ENCODE peak calls at places on chromosomes 12 and 14, in eight cellular contexts. M is Karpas-422; G is CD4-positive, alpha-beta memory T cell; Q is stomach; Y is ovary; A is naive thymus-derived CD4-positive, alpha-beta T cell; I is A549; H is neuronal stem cell. S is an unnamed sample.
A peak's percentile ranks its signal among the peaks of the same experiment; 100 is the strongest.

GRCh38 chr12:130179621-130180020 is 17.4 kb downstream of the FZD10 start:
- DNase-seq in M (no peak), H (no peak), Y (no peak), G (no peak), Q (no peak), I (no peak), A (no peak), S (no peak)

GRCh38 chr12:15982471-15982870 is 71.3 kb downstream of the DERA start:
- DNase-seq in Q (no peak), Y (no peak), M (no peak), H (no peak), A (no peak), I (peak; percentile 18), G (no peak), S (no peak)

GRCh38 chr12:63276537-63277365 is 125.8 kb upstream of the AVPR1A start:
- DNase-seq in M (peak; percentile 83), I (peak; percentile 58), G (no peak), A (no peak), H (peak; percentile 40), Q (peak; percentile 61), Y (no peak), S (no peak)

GRCh38 chr12:188910-189621 is 24.9 kb downstream of the SLC6A12 start:
- DNase-seq in Y (peak; percentile 75), Q (peak; percentile 57), H (peak; percentile 54), G (peak; percentile 12), M (no peak), A (peak; percentile 20), I (peak; percentile 58), S (peak; percentile 84)

GRCh38 chr12:106907846-106908245 is 47.9 kb upstream of the TMEM263 start:
- DNase-seq in A (no peak), M (no peak), G (no peak), I (no peak), Y (no peak), H (no peak), Q (no peak), S (no peak)

GRCh38 chr14:92470215-92470614 is 43.4 kb upstream of the RIN3 start:
- DNase-seq in I (peak; percentile 50), G (no peak), Y (no peak), M (no peak), A (no peak), Q (no peak), H (no peak), S (no peak)

GRCh38 chr12:108629824-108630476 is 3.7 kb downstream of the SELPLG start:
- DNase-seq in H (no peak), A (peak; percentile 51), I (peak; percentile 58), Q (no peak), G (peak; percentile 72), Y (no peak), M (no peak), S (peak; percentile 73)

GRCh38 chr12:27083861-27084271 is 1.5 kb upstream of the C12orf71 start:
- DNase-seq in Q (no peak), G (no peak), I (no peak), A (no peak), Y (peak; percentile 14), H (peak; percentile 48), M (no peak), S (no peak)

GRCh38 chr12:19764408-19764807 is 325.1 kb downstream of the AEBP2 start:
- DNase-seq in H (no peak), Q (no peak), M (no peak), I (no peak), A (no peak), Y (no peak), G (no peak), S (no peak)

GRCh38 chr12:122858171-122858570 is 22.9 kb downstream of the HIP1R start:
- DNase-seq in Q (no peak), I (no peak), M (no peak), A (no peak), G (no peak), H (no peak), Y (no peak), S (peak; percentile 55)

GRCh38 chr12:122958198-122958888 is 7.9 kb downstream of the ABCB9 start:
- DNase-seq in H (no peak), Q (no peak), I (no peak), G (no peak), A (no peak), M (no peak), Y (no peak), S (peak; percentile 26)

GRCh38 chr12:86006727-86007126 is 132.6 kb downstream of the NTS start:
- DNase-seq in I (no peak), G (no peak), Q (no peak), H (no peak), A (no peak), M (no peak), Y (no peak), S (no peak)

GRCh38 chr12:89351489-89352241 is 636 bp downstream of the DUSP6 start:
- DNase-seq in Q (peak; percentile 47), A (peak; percentile 42), G (peak; percentile 39), H (no peak), Y (peak; percentile 48), M (peak; percentile 77), I (peak; percentile 54), S (peak; percentile 81)

GRCh38 chr14:89365071-89365801 is 51.8 kb downstream of the FOXN3 start:
- DNase-seq in Q (peak; percentile 31), M (peak; percentile 56), H (no peak), A (peak; percentile 68), G (peak; percentile 65), I (no peak), Y (no peak), S (no peak)

GRCh38 chr12:6841139-6841515 is 402 bp downstream of the GNB3 start:
- DNase-seq in G (no peak), M (peak; percentile 56), Q (no peak), I (no peak), H (no peak), Y (no peak), A (no peak), S (peak; percentile 40)

GRCh38 chr12:65731771-65732170 is 92.5 kb upstream of the HMGA2 start:
- DNase-seq in Y (no peak), G (no peak), Q (no peak), A (no peak), H (no peak), I (no peak), M (no peak), S (no peak)

GRCh38 chr12:34400986-34401658 is 378.8 kb downstream of the ALG10 start:
- DNase-seq in Q (peak; percentile 9), G (no peak), Y (peak; percentile 2), A (no peak), M (no peak), H (no peak), I (no peak), S (peak; percentile 18)
- H3K9me3 ChIP-seq in Q (peaks cover 100% of the 10 kb centered on the region), G (no peaks in the 10 kb centered on the region), Y (no peaks in the 10 kb centered on the region), A (no peaks in the 10 kb centered on the region), M (peaks cover 18% of the 10 kb centered on the region), H (no peaks in the 10 kb centered on the region), I (no peaks in the 10 kb centered on the region), S (no peaks in the 10 kb centered on the region)

GRCh38 chr12:12353276-12353675 is 3.2 kb upstream of the MANSC1 start:
- DNase-seq in G (no peak), Y (no peak), I (no peak), H (no peak), Q (no peak), A (no peak), M (no peak), S (no peak)

GRCh38 chr12:12350868-12351463 is 924 bp upstream of the MANSC1 start:
- DNase-seq in Q (no peak), I (peak; percentile 66), Y (no peak), G (no peak), H (no peak), A (no peak), M (no peak), S (no peak)

GRCh38 chr12:12353807-12354206 is 3.1 kb upstream of the BORCS5 start:
- DNase-seq in M (no peak), I (no peak), A (no peak), Y (no peak), Q (no peak), G (no peak), H (no peak), S (no peak)

DNA sequence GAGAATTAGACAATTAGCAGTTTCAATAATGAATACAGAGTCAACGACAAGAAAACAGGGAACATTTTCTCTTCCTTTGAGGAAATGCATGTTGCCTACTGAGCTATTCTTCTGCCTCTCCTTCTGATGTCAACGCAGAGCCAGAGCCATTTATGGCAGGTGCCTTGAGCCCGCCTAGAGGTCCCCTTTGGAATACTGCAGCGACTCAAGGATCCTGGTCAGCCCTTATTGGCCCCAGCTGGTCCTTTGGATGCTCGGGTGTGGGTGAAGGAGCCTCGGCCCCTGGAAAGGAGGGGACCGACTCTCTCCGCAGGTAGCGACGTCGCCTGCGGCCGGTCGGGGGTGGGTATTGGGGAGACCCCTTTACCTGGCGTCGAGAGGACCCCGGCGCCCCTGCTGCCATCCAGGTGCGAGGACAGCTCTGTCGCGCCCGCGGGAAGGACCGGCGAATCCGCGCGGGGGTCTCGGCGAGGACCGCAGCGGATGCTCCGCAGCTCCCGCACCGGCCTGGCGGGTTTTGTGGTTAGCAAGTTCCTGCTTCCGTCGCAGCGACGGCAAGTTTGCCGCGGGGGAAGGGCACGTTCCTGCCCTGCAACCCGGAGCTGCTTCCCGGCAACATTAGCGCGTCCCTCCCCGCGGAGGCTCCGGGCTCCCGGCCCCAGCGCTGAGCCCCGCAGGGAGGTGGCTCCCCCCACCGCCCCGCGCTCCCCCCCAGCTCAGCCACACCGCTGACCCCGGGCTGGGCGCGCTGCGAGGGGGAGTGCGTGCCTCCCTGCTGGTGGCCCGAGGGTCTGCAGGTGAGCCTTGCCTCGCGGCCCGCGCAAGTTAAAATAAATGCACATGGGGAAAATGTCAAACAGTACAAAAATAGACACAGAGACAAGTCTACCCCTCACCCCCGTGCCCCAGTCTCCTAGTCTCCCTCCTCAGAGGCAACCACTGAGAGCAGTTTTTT is at the start of gene MANSC1:
- DNase-seq in Q (peak; percentile 78), G (peak; percentile 60), A (peak; percentile 68), H (peak; percentile 49), I (peak; percentile 58), M (no peak), Y (peak; percentile 71), S (peak; percentile 88)
- H3K27ac ChIP-seq in Q (peak within 1 kb of the TSS; percentile 91), G (peak within 1 kb of the TSS; percentile 58), A (peak within 1 kb of the TSS; percentile 69), H (peak within 1 kb of the TSS; percentile 34), I (peak within 1 kb of the TSS; percentile 82), M (no peak within 1 kb of the TSS), Y (peak within 1 kb of the TSS; percentile 60), S (peak within 1 kb of the TSS; percentile 10)

DNA sequence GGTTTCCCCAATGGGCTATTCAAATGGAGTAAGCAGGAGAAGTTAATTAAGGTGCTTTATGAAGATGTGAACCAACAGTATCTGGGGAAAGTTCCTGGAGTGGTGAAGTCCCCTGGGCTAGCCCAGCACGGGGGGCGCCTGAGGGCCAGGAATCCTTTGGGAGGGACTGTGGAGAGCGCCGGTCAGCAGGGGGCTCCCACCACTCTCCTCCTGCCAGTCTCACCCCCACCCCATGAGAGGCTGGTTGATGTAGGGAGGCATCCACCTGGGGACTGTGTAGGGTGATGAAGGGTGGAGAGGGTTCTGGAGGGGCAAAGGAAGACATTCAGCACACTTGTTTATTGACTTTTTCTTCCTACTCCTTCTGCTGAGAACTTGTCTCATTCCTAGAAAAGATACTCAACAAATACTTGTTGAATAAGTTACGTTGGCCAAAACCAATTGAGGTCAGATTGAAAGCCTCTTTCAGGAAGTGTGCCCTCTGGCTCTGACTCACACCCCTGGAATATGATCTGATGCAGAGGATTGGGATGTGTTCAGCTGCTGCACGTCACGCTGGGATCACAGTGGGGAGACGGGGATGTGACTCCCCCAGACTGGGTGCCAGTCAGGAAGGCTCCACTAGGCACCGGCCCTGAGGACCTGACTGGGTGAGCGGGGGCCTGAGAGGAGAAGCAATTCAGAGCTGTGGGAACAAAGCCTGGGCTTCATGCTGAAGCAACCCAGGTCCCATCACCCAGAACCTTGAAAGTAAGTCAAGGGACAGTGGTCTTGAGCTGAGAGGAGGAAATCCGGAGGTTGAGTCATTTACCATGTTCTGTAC is 4.2 kb downstream of the CEBPE start:
- DNase-seq in Q (no peak), Y (no peak), A (no peak), I (peak; percentile 80), M (no peak), G (no peak), H (no peak), S (peak; percentile 54)
- H3K4me1 ChIP-seq in Q (no peaks in the 10 kb centered on the region), Y (no peaks in the 10 kb centered on the region), A (peaks cover 6% of the 10 kb centered on the region), I (peaks cover 22% of the 10 kb centered on the region), M (peaks cover 17% of the 10 kb centered on the region), G (peaks cover 44% of the 10 kb centered on the region), H (peaks cover 9% of the 10 kb centered on the region), S (peaks cover 5% of the 10 kb centered on the region)

GRCh38 chr12:50772470-50772869 is 8.6 kb downstream of the ATF1 start:
- DNase-seq in M (no peak), H (no peak), Q (no peak), I (no peak), Y (no peak), G (no peak), A (no peak), S (no peak)
- H3K9me3 ChIP-seq in M (no peaks in the 10 kb centered on the region), H (peaks cover 19% of the 10 kb centered on the region), Q (no peaks in the 10 kb centered on the region), I (no peaks in the 10 kb centered on the region), Y (no peaks in the 10 kb centered on the region), G (no peaks in the 10 kb centered on the region), A (no peaks in the 10 kb centered on the region), S (no peaks in the 10 kb centered on the region)

S was measured in right cardiac atrium.